ENCODE peak calls at places on chromosomes 2 and 18, in four cellular contexts. One of them, this sample, is unnamed.

GRCh38 chr2:217332866-217333265 is 473.0 kb upstream of the TNP1 start:
- DNase-seq in dorsolateral prefrontal cortex: no peak
- DNase-seq in ELR: no peak
- DNase-seq in esophagus squamous epithelium: no peak
- DNase-seq in this sample: no peak

GRCh38 chr2:27992787-27993747 is 102.5 kb downstream of the BABAM2 start:
- DNase-seq in dorsolateral prefrontal cortex: no peak
- DNase-seq in esophagus squamous epithelium: no peak
- DNase-seq in ELR: peak
- DNase-seq in this sample: peak

GRCh38 chr2:7881456-7881855 is 800.4 kb upstream of the ID2 start:
- DNase-seq in ELR: no peak
- DNase-seq in dorsolateral prefrontal cortex: no peak
- DNase-seq in esophagus squamous epithelium: no peak
- DNase-seq in this sample: no peak

GRCh38 chr18:26756556-26756955 is 109.0 kb downstream of the AQP4 start:
- DNase-seq in dorsolateral prefrontal cortex: no peak
- DNase-seq in ELR: no peak
- DNase-seq in esophagus squamous epithelium: no peak
- DNase-seq in this sample: no peak

GRCh38 chr2:69124327-69124726 is 111.3 kb downstream of the ANTXR1 start:
- DNase-seq in dorsolateral prefrontal cortex: no peak
- DNase-seq in ELR: no peak
- DNase-seq in esophagus squamous epithelium: no peak
- DNase-seq in this sample: no peak

GRCh38 chr2:43948370-43948769 is 47.4 kb downstream of the LRPPRC start:
- DNase-seq in esophagus squamous epithelium: no peak
- DNase-seq in ELR: no peak
- DNase-seq in dorsolateral prefrontal cortex: no peak
- DNase-seq in this sample: peak

GRCh38 chr18:36601316-36601715 is 227.5 kb downstream of the TPGS2 start:
- DNase-seq in ELR: no peak
- DNase-seq in dorsolateral prefrontal cortex: no peak
- DNase-seq in esophagus squamous epithelium: no peak
- DNase-seq in this sample: no peak

GRCh38 chr2:79622508-79622907 is 109.7 kb downstream of the CTNNA2 start:
- DNase-seq in dorsolateral prefrontal cortex: no peak
- DNase-seq in esophagus squamous epithelium: no peak
- DNase-seq in ELR: peak
- DNase-seq in this sample: peak

GRCh38 chr2:117101613-117102012 is 712.9 kb upstream of the DDX18 start:
- DNase-seq in dorsolateral prefrontal cortex: no peak
- DNase-seq in esophagus squamous epithelium: no peak
- DNase-seq in ELR: no peak
- DNase-seq in this sample: no peak

GRCh38 chr2:178163395-178163794 is 30.9 kb upstream of the OSBPL6 start:
- DNase-seq in dorsolateral prefrontal cortex: no peak
- DNase-seq in esophagus squamous epithelium: no peak
- DNase-seq in ELR: peak
- DNase-seq in this sample: peak

GRCh38 chr2:200417389-200417788 is 92.5 kb downstream of the KCTD18 start:
- DNase-seq in dorsolateral prefrontal cortex: no peak
- DNase-seq in esophagus squamous epithelium: no peak
- DNase-seq in ELR: no peak
- DNase-seq in this sample: no peak

GRCh38 chr2:85988914-85989270 is 100.1 kb upstream of the ST3GAL5 start:
- DNase-seq in ELR: no peak
- DNase-seq in dorsolateral prefrontal cortex: no peak
- DNase-seq in esophagus squamous epithelium: no peak
- DNase-seq in this sample: no peak

This sample was measured in LHCN-M2.